ENCODE peak calls at places on chromosomes 6 and 20, in eight cellular contexts. K is activated B cell treated with CpG ODN at 0.5 μM for 24 hours; M is activated naive CD8-positive, alpha-beta T cell treated with anti-CD3 and anti-CD28 coated beads, Interleukin-2, amount 50 U/mL, for 16 hours; R is HuH-7; N is stimulated activated CD4-positive, alpha-beta T cell treated with anti-CD3 and anti-CD28 coated beads, Interleukin-2, amount 100 ng/mL, for 4 hours; U is T follicular helper cell; P is H9; C is NCI-H1436. I is an unnamed sample.

GRCh38 chr6:122187186-122187585 is 212.3 kb upstream of the HSF2 start:
- DNase-seq in K (no peak), M (no peak), R (no peak), N (no peak), U (no peak), P (no peak), C (no peak), I (no peak)

GRCh38 chr6:44265843-44266233 is 487 bp upstream of the NFKBIE start:
- DNase-seq in K (no peak), M (no peak), R (no peak), N (no peak), U (no peak), P (no peak), C (no peak), I (no peak)

GRCh38 chr6:45595010-45595851 is 217.5 kb upstream of the SUPT3H start:
- DNase-seq in K (no peak), M (no peak), R (no peak), N (no peak), U (no peak), P (no peak), C (peak), I (no peak)

GRCh38 chr6:127458190-127458589 is 999 bp downstream of the KIAA0408 start:
- DNase-seq in K (no peak), M (no peak), R (no peak), N (no peak), U (no peak), P (no peak), C (no peak), I (no peak)

GRCh38 chr6:69105288-69105687 is 470.2 kb downstream of the ADGRB3 start:
- DNase-seq in K (no peak), M (no peak), R (no peak), N (no peak), U (no peak), P (peak), C (no peak), I (no peak)

GRCh38 chr20:44810391-44811149 is at the start of gene RIMS4:
- DNase-seq in K (no peak), M (no peak), R (no peak), N (no peak), U (no peak), P (peak), C (peak), I (no peak)

GRCh38 chr20:24691901-24692351 is 222.5 kb downstream of the SYNDIG1 start:
- DNase-seq in K (no peak), M (no peak), R (no peak), N (no peak), U (no peak), P (peak), C (no peak), I (no peak)

GRCh38 chr6:101226677-101227135 is 166.8 kb upstream of the GRIK2 start:
- DNase-seq in K (no peak), M (no peak), R (peak), N (no peak), U (no peak), P (peak), C (no peak), I (no peak)

GRCh38 chr6:14819840-14820420 is 425.9 kb upstream of the JARID2 start:
- DNase-seq in K (no peak), M (no peak), R (no peak), N (no peak), U (no peak), P (no peak), C (no peak), I (no peak)

GRCh38 chr6:24340998-24341934 is 16.6 kb downstream of the DCDC2 start:
- DNase-seq in K (no peak), M (no peak), R (peak), N (no peak), U (no peak), P (no peak), C (no peak), I (no peak)

GRCh38 chr6:107877968-107878367 is 53.9 kb upstream of the SCML4 start:
- DNase-seq in K (no peak), M (no peak), R (no peak), N (no peak), U (no peak), P (no peak), C (no peak), I (no peak)